ENCODE peak calls at places on chromosomes 2 and 18, in five cellular contexts. O is brain microvascular endothelial cell, G is A549, Q is psoas muscle, A is sigmoid colon. K is an unnamed sample.

GRCh38 chr2:183269956-183270355 is 145.7 kb downstream of the NUP35 start:
- DNase-seq in O (no peak), A (no peak), Q (no peak), G (no peak), K (no peak)

GRCh38 chr2:104236491-104236890 is 617.4 kb upstream of the POU3F3 start:
- DNase-seq in O (no peak), A (no peak), Q (no peak), G (peak), K (no peak)

GRCh38 chr2:63842149-63843061 is 709 bp downstream of the UGP2 start:
- DNase-seq in G (peak), O (peak), A (peak), Q (peak), K (peak)

GRCh38 chr2:73291093-73291460 is 2.3 kb downstream of the EGR4 start:
- DNase-seq in Q (peak), O (no peak), G (peak), A (no peak), K (peak)

GRCh38 chr2:26630669-26631360 is 10.4 kb downstream of the CIB4 start:
- DNase-seq in A (no peak), Q (no peak), O (peak), G (peak), K (peak)

GRCh38 chr2:239225456-239225855 is 175.4 kb downstream of the HDAC4 start:
- DNase-seq in O (no peak), G (no peak), Q (no peak), A (peak), K (no peak)

GRCh38 chr2:120298173-120298835 is 45.7 kb downstream of the RALB start:
- DNase-seq in A (no peak), O (peak), Q (no peak), G (no peak), K (no peak)

GRCh38 chr2:219273887-219274391 is 5.2 kb upstream of the DNAJB2 start:
- DNase-seq in G (peak), A (no peak), O (no peak), Q (no peak), K (peak)

GRCh38 chr2:121721926-121722325 is 14.7 kb downstream of the NIFK start:
- DNase-seq in G (peak), O (peak), Q (peak), A (peak), K (peak)

GRCh38 chr2:211822686-211823335 is 715.8 kb downstream of the ERBB4 start:
- DNase-seq in O (peak), G (no peak), A (no peak), Q (no peak), K (no peak)

GRCh38 chr2:128315122-128315828 is 3.4 kb downstream of the HS6ST1 start:
- DNase-seq in A (no peak), Q (no peak), O (no peak), G (no peak), K (no peak)

GRCh38 chr2:54603357-54603756 is 120.1 kb upstream of the EML6 start:
- DNase-seq in Q (no peak), O (peak), G (no peak), A (no peak), K (no peak)

GRCh38 chr2:8247905-8248622 is 433.8 kb upstream of the ID2 start:
- DNase-seq in G (no peak), O (peak), Q (peak), A (no peak), K (no peak)

GRCh38 chr2:168528016-168528415 is 71.9 kb downstream of the CERS6 start:
- DNase-seq in Q (no peak), A (no peak), G (no peak), O (no peak), K (no peak)

GRCh38 chr2:168529900-168530561 is 74.0 kb downstream of the CERS6 start:
- DNase-seq in Q (no peak), A (no peak), O (peak), G (no peak), K (no peak)

GRCh38 chr2:168528469-168528868 is 72.4 kb downstream of the CERS6 start:
- DNase-seq in A (no peak), Q (no peak), O (no peak), G (peak), K (no peak)

GRCh38 chr2:168530980-168531379 is 74.9 kb downstream of the CERS6 start:
- DNase-seq in Q (no peak), G (no peak), O (no peak), A (no peak), K (no peak)

GRCh38 chr2:168529054-168529833 is 73.2 kb downstream of the CERS6 start:
- DNase-seq in A (no peak), G (no peak), O (no peak), Q (no peak), K (no peak)
- H3K27ac ChIP-seq in A (no peak), G (no peak), O (peak), Q (peak), K (no peak)

GRCh38 chr2:127097471-127097765 is 9.5 kb downstream of the BIN1 start:
- DNase-seq in G (no peak), A (peak), Q (no peak), O (no peak), K (no peak)
- TF ChIP-seq CTCF in G (no peak), A (no peak), Q (no peak), O (no peak), K (no peak)

GRCh38 chr18:76720683-76721082 is 101.7 kb upstream of the ZNF236 start:
- DNase-seq in Q (no peak), A (no peak), O (no peak), G (no peak), K (no peak)

GRCh38 chr18:76727589-76727988 is 94.8 kb upstream of the ZNF236 start:
- DNase-seq in O (no peak), A (no peak), Q (no peak), G (no peak), K (no peak)

GRCh38 chr18:76721207-76721996 is 101.0 kb upstream of the ZNF236 start:
- DNase-seq in O (no peak), G (no peak), Q (no peak), A (no peak), K (no peak)

GRCh38 chr18:76725445-76725844 is 96.9 kb upstream of the ZNF236 start:
- DNase-seq in G (no peak), Q (no peak), O (no peak), A (no peak), K (no peak)

GRCh38 chr18:76722224-76723061 is 99.9 kb upstream of the ZNF236 start:
- DNase-seq in Q (no peak), G (no peak), O (no peak), A (no peak), K (no peak)
- H3K27ac ChIP-seq in Q (no peak), G (no peak), O (no peak), A (no peak), K (no peak)

GRCh38 chr18:55779461-55779710 is 191.4 kb upstream of the TCF4 start:
- DNase-seq in G (no peak), O (no peak), Q (peak), A (no peak), K (no peak)

GRCh38 chr18:55780591-55781071 is 192.6 kb upstream of the TCF4 start:
- DNase-seq in G (no peak), A (no peak), Q (no peak), O (no peak), K (no peak)

GRCh38 chr18:55783921-55784320 is 195.9 kb upstream of the TCF4 start:
- DNase-seq in A (no peak), G (no peak), Q (no peak), O (no peak), K (no peak)

GRCh38 chr18:55779711-55780590 is 192.0 kb upstream of the TCF4 start:
- DNase-seq in O (no peak), A (peak), Q (peak), G (no peak), K (peak)

GRCh38 chr18:55781481-55781957 is 193.5 kb upstream of the TCF4 start:
- DNase-seq in Q (peak), A (no peak), G (peak), O (peak), K (peak)
- TF ChIP-seq CTCF in Q (peak), A (peak), G (peak), O (peak), K (peak)

GRCh38 chr2:197255550-197255949 is 55.0 kb downstream of the ANKRD44 start:
- DNase-seq in A (peak), O (peak), G (no peak), Q (peak), K (no peak)
- H3K27ac ChIP-seq in A (peak), O (no peak), G (no peak), Q (no peak), K (no peak)

DNA sequence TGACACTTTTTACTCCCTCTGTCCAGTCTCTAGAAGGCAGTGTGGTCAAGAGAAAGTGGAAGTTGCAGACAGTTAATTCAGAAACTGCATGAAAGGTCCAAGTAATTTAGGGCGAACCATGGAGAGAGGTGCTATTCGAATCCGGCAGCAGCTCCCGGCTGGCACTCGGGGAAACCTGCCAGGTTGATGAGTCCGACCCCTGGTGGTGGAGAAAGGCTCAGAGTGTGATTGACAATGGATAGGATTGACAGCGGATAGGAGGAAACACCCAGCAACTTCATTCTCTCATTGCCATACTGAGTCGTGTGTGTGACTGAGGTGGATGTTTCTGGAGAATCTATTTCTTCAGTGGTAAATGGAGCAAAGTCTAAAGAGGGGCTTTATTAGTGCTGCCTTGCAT is 101.7 kb downstream of the DCDC2C start:
- DNase-seq in Q (no peak), G (peak), O (peak), A (no peak), K (peak)
- TF ChIP-seq CTCF in Q (no peak), G (peak), O (peak), A (no peak), K (no peak)

K was measured in RWPE1.